ENCODE peak calls at places on chromosomes 13 and 19, in five cellular contexts. I, C, N, F and W are unnamed samples.

GRCh38 chr13:26624572-26624971 is 67.1 kb downstream of the WASF3 start:
- DNase-seq in C (no peak), N (no peak), I (no peak), F (no peak), W (no peak)

GRCh38 chr13:112895521-112896465 is 73.2 kb upstream of the MCF2L start:
- DNase-seq in I (peak), F (no peak), N (no peak), C (no peak), W (no peak)

GRCh38 chr19:27774337-27774736 is 1438.6 kb downstream of the UQCRFS1 start:
- DNase-seq in I (peak), N (no peak), C (no peak), F (no peak), W (no peak)

GRCh38 chr13:33169273-33169980 is 116.1 kb downstream of the STARD13 start:
- DNase-seq in F (no peak), C (peak), N (no peak), I (no peak), W (no peak)

GRCh38 chr13:31594056-31594455 is 145.3 kb upstream of the RXFP2 start:
- DNase-seq in C (no peak), F (no peak), I (no peak), N (no peak), W (no peak)

GRCh38 chr13:90713436-90714133 is 633.9 kb upstream of the MIR17HG start:
- DNase-seq in F (no peak), N (no peak), C (no peak), I (no peak), W (no peak)

GRCh38 chr19:52170304-52170703 is 1.1 kb downstream of the ZNF836 start:
- DNase-seq in F (no peak), N (no peak), C (no peak), I (peak), W (no peak)

GRCh38 chr13:40966298-40966697 is 52.8 kb downstream of the ELF1 start:
- DNase-seq in N (no peak), C (no peak), F (no peak), I (no peak), W (no peak)

GRCh38 chr19:21848706-21849105 is 12.7 kb upstream of the ZNF43 start:
- DNase-seq in N (no peak), C (peak), I (peak), F (no peak), W (no peak)

GRCh38 chr13:99326012-99326411 is 18.8 kb upstream of the GPR183 start:
- DNase-seq in C (no peak), F (no peak), I (no peak), N (no peak), W (no peak)

GRCh38 chr19:6947745-6948144 is 60.4 kb downstream of the ADGRE1 start:
- DNase-seq in F (peak), C (peak), I (peak), N (no peak), W (no peak)

GRCh38 chr13:104326523-104326922 is 1260.3 kb upstream of the SLC10A2 start:
- DNase-seq in N (no peak), I (no peak), F (no peak), C (no peak), W (no peak)

GRCh38 chr19:15368798-15369593 is 10.6 kb downstream of the AKAP8 start:
- DNase-seq in F (no peak), I (no peak), N (no peak), C (no peak), W (no peak)

GRCh38 chr19:49422407-49423277 is 599 bp downstream of the PTH2 start:
- DNase-seq in I (peak), C (no peak), F (no peak), N (no peak), W (no peak)

GRCh38 chr19:1777149-1777548 is 23.8 kb downstream of the ONECUT3 start:
- DNase-seq in I (no peak), C (no peak), F (no peak), N (no peak), W (no peak)

GRCh38 chr19:46668662-46669061 is 7.7 kb upstream of the DACT3 start:
- DNase-seq in F (no peak), I (no peak), N (no peak), C (no peak), W (no peak)

GRCh38 chr19:18433039-18433691 is 4.8 kb downstream of the ISYNA1 start:
- DNase-seq in I (no peak), N (no peak), C (no peak), F (no peak), W (no peak)

GRCh38 chr13:111604087-111604486 is 283.6 kb downstream of the TEX29 start:
- DNase-seq in F (no peak), N (no peak), I (no peak), C (no peak), W (no peak)

GRCh38 chr19:54282706-54283105 is 1.8 kb upstream of the LILRB2 start:
- DNase-seq in N (no peak), F (no peak), C (no peak), I (no peak), W (no peak)

GRCh38 chr19:45798995-45799517 is 6.4 kb upstream of the DMWD start:
- DNase-seq in C (peak), N (peak), I (peak), F (no peak), W (no peak)

GRCh38 chr13:53778937-53779336 is 750.3 kb downstream of the OLFM4 start:
- DNase-seq in F (no peak), C (no peak), N (no peak), I (no peak), W (no peak)

GRCh38 chr19:33401683-33402420 is 28.3 kb downstream of the CEBPG start:
- DNase-seq in C (no peak), N (no peak), F (no peak), I (no peak), W (no peak)

GRCh38 chr19:33202546-33203507 is 8.7 kb downstream of the LRP3 start:
- DNase-seq in C (no peak), F (no peak), I (no peak), N (no peak), W (no peak)

GRCh38 chr19:41403181-41403970 is 5.8 kb downstream of the BCKDHA start:
- DNase-seq in N (no peak), C (no peak), F (no peak), I (no peak), W (no peak)

GRCh38 chr19:42113641-42114348 is 18.5 kb downstream of the POU2F2 start:
- DNase-seq in F (peak), C (peak), N (no peak), I (no peak), W (peak)

GRCh38 chr19:30069535-30070197 is 127.6 kb downstream of the URI1 start:
- DNase-seq in I (no peak), N (no peak), F (no peak), C (no peak), W (no peak)

GRCh38 chr13:110280231-110280813 is 26.6 kb downstream of the COL4A1 start:
- DNase-seq in N (no peak), I (peak), C (no peak), F (no peak), W (no peak)

GRCh38 chr19:7869910-7870511 is 4.2 kb downstream of the PRR36 start:
- DNase-seq in C (no peak), I (peak), F (no peak), N (no peak), W (no peak)

GRCh38 chr19:55179570-55180484 is at the start of gene SYT5:
- DNase-seq in N (no peak), I (peak), C (no peak), F (no peak), W (no peak)

GRCh38 chr13:47865883-47866282 is 135.2 kb downstream of the SUCLA2 start:
- DNase-seq in C (no peak), N (no peak), I (no peak), F (no peak), W (no peak)